ENCODE peak calls at places on chromosomes 13 and 19, in five cellular contexts. N, G, Y, M and J are unnamed samples.

GRCh38 chr13:47457631-47458030 is 543.4 kb downstream of the SUCLA2 start:
- DNase-seq in N (no peak), G (no peak), Y (no peak), M (no peak), J (peak)

GRCh38 chr13:94586371-94586770 is 9.6 kb downstream of the TGDS start:
- DNase-seq in N (no peak), G (no peak), Y (no peak), M (no peak), J (no peak)

GRCh38 chr13:25114220-25114619 is 18.3 kb downstream of the PABPC3 start:
- DNase-seq in N (peak), G (peak), Y (peak), M (peak), J (peak)

GRCh38 chr19:40623403-40624239 is 22.5 kb downstream of the LTBP4 start:
- DNase-seq in N (peak), G (peak), Y (peak), M (no peak), J (peak)

GRCh38 chr19:29285878-29286277 is 72.9 kb upstream of the UQCRFS1 start:
- DNase-seq in N (peak), G (peak), Y (no peak), M (no peak), J (no peak)

GRCh38 chr19:4057913-4058695 is 8.6 kb downstream of the ZBTB7A start:
- DNase-seq in N (peak), G (no peak), Y (peak), M (no peak), J (peak)

GRCh38 chr13:29707876-29708543 is 112.5 kb upstream of the SLC7A1 start:
- DNase-seq in N (peak), G (peak), Y (peak), M (no peak), J (peak)

GRCh38 chr13:109271061-109271460 is 515.3 kb downstream of the IRS2 start:
- DNase-seq in N (no peak), G (no peak), Y (no peak), M (no peak), J (no peak)

GRCh38 chr19:4597975-4598671 is 38.6 kb upstream of the SEMA6B start:
- DNase-seq in N (peak), G (peak), Y (no peak), M (no peak), J (no peak)

GRCh38 chr13:36282818-36283432 is 14.7 kb downstream of the CCDC169 start:
- DNase-seq in N (no peak), G (peak), Y (peak), M (no peak), J (peak)

GRCh38 chr13:99314640-99315176 is 7.5 kb upstream of the GPR183 start:
- DNase-seq in N (peak), G (no peak), Y (no peak), M (no peak), J (peak)

GRCh38 chr19:19820774-19821315 is 705 bp downstream of the ZNF506 start:
- DNase-seq in N (no peak), G (no peak), Y (no peak), M (no peak), J (no peak)

GRCh38 chr13:95246292-95247082 is 54.8 kb downstream of the ABCC4 start:
- DNase-seq in N (no peak), G (no peak), Y (no peak), M (no peak), J (no peak)

GRCh38 chr19:49676136-49676689 is 858 bp upstream of the PRMT1 start:
- DNase-seq in N (peak), G (peak), Y (peak), M (peak), J (peak)

GRCh38 chr19:36605101-36605838 is at the start of gene ZNF382:
- DNase-seq in N (no peak), G (peak), Y (peak), M (peak), J (peak)

GRCh38 chr13:110651726-110652230 is 36.4 kb downstream of the NAXD start:
- DNase-seq in N (no peak), G (no peak), Y (no peak), M (no peak), J (no peak)

GRCh38 chr19:44747739-44748425 is 626 bp upstream of the BCL3 start:
- DNase-seq in N (no peak), G (peak), Y (peak), M (no peak), J (peak)
- TF ChIP-seq MXI1 in N (no peak), G (peak), Y (no peak), M (no peak), J (no peak)

DNA sequence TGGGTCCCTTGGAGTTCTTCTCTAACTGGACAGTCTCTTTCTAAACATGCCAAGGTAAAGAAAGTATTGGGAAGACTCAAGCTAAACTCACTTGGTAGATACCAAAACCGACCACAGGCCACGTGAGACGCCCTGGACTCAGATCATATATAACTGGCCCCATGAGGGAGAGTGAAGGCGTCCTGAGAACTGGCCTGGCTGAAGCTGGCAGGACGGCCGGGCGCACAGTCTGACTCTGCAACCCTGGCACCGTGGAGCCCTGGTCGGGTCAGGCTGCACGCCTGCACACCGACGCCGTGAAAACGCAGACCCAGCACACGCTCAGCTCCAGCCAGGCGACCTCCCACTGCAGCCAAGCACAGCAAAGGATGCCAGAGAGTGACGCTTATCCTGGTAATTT is 122.5 kb upstream of the SPACA7 start:
- DNase-seq in N (no peak), G (no peak), Y (no peak), M (no peak), J (no peak)
- TF ChIP-seq MXI1 in N (no peak), G (no peak), Y (no peak), M (no peak), J (no peak)

GRCh38 chr13:49308104-49308875 is 60.6 kb downstream of the CDADC1 start:
- DNase-seq in N (no peak), G (no peak), Y (peak), M (no peak), J (peak)
- TF ChIP-seq MXI1 in N (no peak), G (no peak), Y (no peak), M (no peak), J (no peak)

GRCh38 chr19:53554804-53555203 is 16.9 kb downstream of the ZNF331 start:
- DNase-seq in N (no peak), G (no peak), Y (no peak), M (no peak), J (no peak)

GRCh38 chr19:53555352-53555751 is 17.4 kb downstream of the ZNF331 start:
- DNase-seq in N (no peak), G (no peak), Y (no peak), M (no peak), J (no peak)

GRCh38 chr19:53553159-53553558 is 15.2 kb downstream of the ZNF331 start:
- DNase-seq in N (no peak), G (no peak), Y (no peak), M (no peak), J (peak)

GRCh38 chr19:53552001-53552721 is 14.2 kb downstream of the ZNF331 start:
- DNase-seq in N (no peak), G (no peak), Y (no peak), M (no peak), J (no peak)

GRCh38 chr19:53553865-53554791 is 16.2 kb downstream of the ZNF331 start:
- DNase-seq in N (no peak), G (peak), Y (no peak), M (peak), J (peak)
- TF ChIP-seq MXI1 in N (no peak), G (peak), Y (no peak), M (no peak), J (peak)

GRCh38 chr13:60155978-60156377 is 7.8 kb downstream of the DIAPH3 start:
- DNase-seq in N (no peak), G (no peak), Y (no peak), M (no peak), J (peak)
- TF ChIP-seq MXI1 in N (no peak), G (no peak), Y (no peak), M (no peak), J (no peak)

GRCh38 chr19:13024126-13024957 is 29.1 kb downstream of the NFIX start:
- DNase-seq in N (no peak), G (no peak), Y (no peak), M (no peak), J (peak)

GRCh38 chr19:13024958-13025653 is 29.8 kb downstream of the NFIX start:
- DNase-seq in N (no peak), G (no peak), Y (no peak), M (no peak), J (no peak)

GRCh38 chr19:13022111-13022858 is 27.0 kb downstream of the NFIX start:
- DNase-seq in N (no peak), G (no peak), Y (no peak), M (no peak), J (peak)

GRCh38 chr19:13023666-13024065 is 28.4 kb downstream of the NFIX start:
- DNase-seq in N (peak), G (peak), Y (no peak), M (no peak), J (no peak)

DNA sequence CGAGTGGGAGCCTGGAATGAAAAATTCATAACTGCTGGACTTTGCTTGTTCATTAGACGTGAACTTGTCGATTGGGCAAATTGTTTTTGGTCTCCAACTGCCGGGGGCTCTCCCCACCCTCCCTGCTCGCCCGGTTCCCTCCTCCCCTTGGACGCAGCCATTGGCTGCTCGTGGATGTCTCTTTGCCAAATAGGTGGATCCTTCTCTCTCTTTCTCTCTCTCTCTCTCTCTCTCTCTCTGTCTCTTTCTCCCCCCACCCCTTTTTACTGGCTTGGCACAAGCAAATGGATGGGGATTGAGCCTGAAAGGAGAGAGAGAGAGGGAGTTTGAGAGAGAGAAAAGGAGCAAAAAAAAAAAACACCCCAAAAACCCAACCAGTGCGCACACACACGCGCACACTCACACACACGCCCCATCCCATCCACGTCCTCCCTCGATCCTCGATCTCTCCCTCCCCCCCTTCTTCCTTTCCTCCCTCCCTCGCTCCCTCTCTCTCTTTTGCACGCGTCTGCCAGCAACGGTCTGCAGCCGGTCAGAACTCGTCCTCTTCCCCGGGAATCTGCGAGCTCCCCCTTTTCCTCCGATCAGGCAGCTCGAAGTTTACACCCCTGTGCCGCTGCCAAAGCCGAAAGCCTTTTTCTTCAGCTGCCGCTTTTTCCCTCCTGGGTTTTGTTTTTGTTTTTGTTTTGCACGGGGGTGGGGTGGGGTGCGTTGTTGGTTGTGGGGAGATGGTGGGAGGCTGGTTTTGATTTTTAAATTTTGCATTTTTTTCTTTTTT is 27.8 kb downstream of the NFIX start:
- DNase-seq in N (peak), G (peak), Y (peak), M (no peak), J (peak)
- TF ChIP-seq MXI1 in N (no peak), G (peak), Y (no peak), M (no peak), J (peak)

GRCh38 chr19:34324320-34324719 is 40.7 kb upstream of the GPI start:
- DNase-seq in N (no peak), G (no peak), Y (no peak), M (no peak), J (no peak)
- TF ChIP-seq MXI1 in N (no peak), G (no peak), Y (no peak), M (no peak), J (no peak)

GRCh38 chr19:39544201-39544903 is 4.4 kb upstream of the EID2 start:
- DNase-seq in N (no peak), G (no peak), Y (no peak), M (no peak), J (peak)

GRCh38 chr19:39542198-39542597 is 2.2 kb upstream of the EID2 start:
- DNase-seq in N (no peak), G (no peak), Y (no peak), M (no peak), J (no peak)

GRCh38 chr19:39546599-39546998 is 6.6 kb upstream of the EID2 start:
- DNase-seq in N (no peak), G (no peak), Y (no peak), M (no peak), J (no peak)

GRCh38 chr19:39544920-39545319 is 5.0 kb upstream of the EID2 start:
- DNase-seq in N (no peak), G (no peak), Y (no peak), M (no peak), J (no peak)

GRCh38 chr19:39543477-39543857 is 3.5 kb upstream of the EID2 start:
- DNase-seq in N (no peak), G (no peak), Y (no peak), M (no peak), J (no peak)
- TF ChIP-seq MXI1 in N (no peak), G (no peak), Y (no peak), M (no peak), J (no peak)

DNA sequence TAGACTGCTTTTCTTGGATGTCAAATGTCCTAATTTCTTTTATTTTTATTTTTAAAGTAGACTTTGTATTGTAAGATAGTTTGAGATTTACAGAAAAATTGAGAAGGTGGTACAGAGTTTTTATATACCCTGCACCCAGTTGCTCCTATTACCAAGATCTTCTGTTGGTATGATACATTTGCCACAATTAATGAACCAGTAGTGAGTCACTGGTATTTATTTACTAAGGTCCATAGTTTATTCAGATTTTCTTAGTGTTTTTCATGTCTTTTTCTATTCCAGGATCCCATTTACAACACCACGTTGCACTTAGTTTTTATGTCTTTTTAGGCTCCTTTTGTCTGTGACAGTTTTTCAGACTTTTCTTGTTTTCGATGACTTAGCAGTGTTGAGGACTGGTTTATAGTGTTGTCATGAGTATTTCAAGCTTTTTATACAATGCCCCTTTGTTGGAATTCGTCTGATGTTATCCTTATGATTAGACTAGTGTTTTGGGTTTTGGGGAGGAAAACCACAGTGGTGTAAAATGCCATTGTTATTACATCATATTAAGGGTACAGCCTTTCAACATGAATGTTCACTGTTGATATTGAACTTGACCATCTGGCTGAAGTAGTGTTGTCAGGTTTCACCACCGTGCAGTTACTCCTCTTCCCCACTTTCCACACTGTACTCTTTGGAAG is 35.9 kb downstream of the COG3 start:
- DNase-seq in N (no peak), G (no peak), Y (peak), M (no peak), J (peak)
- TF ChIP-seq MXI1 in N (no peak), G (no peak), Y (no peak), M (no peak), J (peak)